ENCODE peak calls at places on chromosomes 12 and 14, in eight cellular contexts. X, M, D, T, P, U, L and I are unnamed samples.

GRCh38 chr12:1360812-1361211 is 233.6 kb downstream of the FBXL14 start:
- DNase-seq in X (no peak), M (peak), D (no peak), T (no peak), P (peak), U (no peak), L (no peak), I (no peak)

GRCh38 chr12:130162267-130162666 is at the start of gene FZD10:
- DNase-seq in X (no peak), M (no peak), D (peak), T (no peak), P (no peak), U (no peak), L (no peak), I (peak)

GRCh38 chr14:103143535-103143934 is 20.3 kb downstream of the TNFAIP2 start:
- DNase-seq in X (no peak), M (peak), D (no peak), T (no peak), P (no peak), U (no peak), L (no peak), I (peak)

GRCh38 chr12:131853832-131854797 is 25.9 kb downstream of the MMP17 start:
- DNase-seq in X (no peak), M (no peak), D (no peak), T (no peak), P (no peak), U (no peak), L (no peak), I (no peak)

GRCh38 chr14:103188691-103189480 is 65.6 kb downstream of the TNFAIP2 start:
- DNase-seq in X (no peak), M (no peak), D (no peak), T (no peak), P (no peak), U (no peak), L (peak), I (no peak)

GRCh38 chr12:109912790-109913189 is 12.7 kb downstream of the TCHP start:
- DNase-seq in X (no peak), M (no peak), D (no peak), T (no peak), P (no peak), U (no peak), L (no peak), I (no peak)

GRCh38 chr14:32019271-32019670 is 57.8 kb upstream of the ARHGAP5 start:
- DNase-seq in X (no peak), M (no peak), D (no peak), T (no peak), P (no peak), U (no peak), L (no peak), I (no peak)

GRCh38 chr12:113713156-113713555 is 241.5 kb upstream of the LHX5 start:
- DNase-seq in X (no peak), M (no peak), D (no peak), T (no peak), P (no peak), U (no peak), L (no peak), I (no peak)

GRCh38 chr14:54627718-54628345 is 60.9 kb downstream of the SAMD4A start:
- DNase-seq in X (no peak), M (peak), D (no peak), T (no peak), P (no peak), U (peak), L (peak), I (no peak)

GRCh38 chr12:123671876-123672275 is 963 bp downstream of the TCTN2 start:
- DNase-seq in X (no peak), M (peak), D (no peak), T (no peak), P (no peak), U (no peak), L (no peak), I (no peak)

GRCh38 chr12:106123551-106123991 is 15.2 kb downstream of the NUAK1 start:
- DNase-seq in X (no peak), M (peak), D (no peak), T (no peak), P (peak), U (no peak), L (peak), I (no peak)

GRCh38 chr12:93245543-93245942 is 132.2 kb upstream of the NUDT4 start:
- DNase-seq in X (no peak), M (no peak), D (no peak), T (no peak), P (no peak), U (no peak), L (no peak), I (no peak)

GRCh38 chr14:76261371-76261811 is 109.7 kb downstream of the GPATCH2L start:
- DNase-seq in X (no peak), M (no peak), D (no peak), T (no peak), P (no peak), U (no peak), L (no peak), I (no peak)

GRCh38 chr14:77985235-77985634 is 184.9 kb upstream of the NRXN3 start:
- DNase-seq in X (peak), M (peak), D (no peak), T (no peak), P (peak), U (no peak), L (no peak), I (no peak)